ENCODE peak calls at places on chromosomes 12 and 14, in six cellular contexts. One of them, this sample, is unnamed.

GRCh38 chr12:114982760-114983159 is 298.8 kb upstream of the TBX3 start:
- DNase-seq in A549: no peak
- DNase-seq in tibial nerve: no peak
- DNase-seq in HepG2: no peak
- DNase-seq in transverse colon: no peak
- DNase-seq in GM12878: no peak
- DNase-seq in this sample: no peak

GRCh38 chr14:94093418-94093817 is 12.3 kb downstream of the IFI27L1 start:
- DNase-seq in A549: no peak
- DNase-seq in tibial nerve: no peak
- DNase-seq in HepG2: no peak
- DNase-seq in transverse colon: no peak
- DNase-seq in GM12878: no peak
- DNase-seq in this sample: no peak

GRCh38 chr12:90064759-90065158 is 356.1 kb upstream of the ATP2B1 start:
- DNase-seq in A549: no peak
- DNase-seq in tibial nerve: no peak
- DNase-seq in HepG2: no peak
- DNase-seq in transverse colon: no peak
- DNase-seq in GM12878: no peak
- DNase-seq in this sample: no peak

GRCh38 chr14:56195727-56196126 is 77.5 kb downstream of the PELI2 start:
- DNase-seq in A549: no peak
- DNase-seq in tibial nerve: peak
- DNase-seq in HepG2: no peak
- DNase-seq in transverse colon: peak
- DNase-seq in GM12878: peak
- DNase-seq in this sample: no peak

GRCh38 chr14:90924618-90925345 is 108.6 kb upstream of the TTC7B start:
- DNase-seq in A549: no peak
- DNase-seq in tibial nerve: no peak
- DNase-seq in HepG2: no peak
- DNase-seq in transverse colon: no peak
- DNase-seq in GM12878: no peak
- DNase-seq in this sample: peak

GRCh38 chr12:110677206-110677911 is 11.6 kb downstream of the HVCN1 start:
- DNase-seq in A549: no peak
- DNase-seq in tibial nerve: no peak
- DNase-seq in HepG2: no peak
- DNase-seq in transverse colon: no peak
- DNase-seq in GM12878: peak
- DNase-seq in this sample: peak

GRCh38 chr12:59570134-59570533 is 25.7 kb upstream of the SLC16A7 start:
- DNase-seq in A549: no peak
- DNase-seq in tibial nerve: no peak
- DNase-seq in HepG2: no peak
- DNase-seq in transverse colon: no peak
- DNase-seq in GM12878: no peak
- DNase-seq in this sample: no peak

GRCh38 chr14:104438166-104438887 is 141.2 kb upstream of the C14orf180 start:
- DNase-seq in A549: no peak
- DNase-seq in tibial nerve: no peak
- DNase-seq in HepG2: no peak
- DNase-seq in transverse colon: peak
- DNase-seq in GM12878: no peak
- DNase-seq in this sample: no peak

GRCh38 chr12:67173258-67173657 is 95.9 kb upstream of the CAND1 start:
- DNase-seq in A549: no peak
- DNase-seq in tibial nerve: no peak
- DNase-seq in HepG2: no peak
- DNase-seq in transverse colon: no peak
- DNase-seq in GM12878: no peak
- DNase-seq in this sample: no peak

GRCh38 chr14:60134702-60135101 is 30.5 kb downstream of the DHRS7 start:
- DNase-seq in A549: no peak
- DNase-seq in tibial nerve: no peak
- DNase-seq in HepG2: no peak
- DNase-seq in transverse colon: no peak
- DNase-seq in GM12878: no peak
- DNase-seq in this sample: no peak

GRCh38 chr12:115979351-115979750 is 298.1 kb downstream of the MED13L start:
- DNase-seq in A549: no peak
- DNase-seq in tibial nerve: no peak
- DNase-seq in HepG2: no peak
- DNase-seq in transverse colon: no peak
- DNase-seq in GM12878: no peak
- DNase-seq in this sample: no peak

GRCh38 chr12:89829434-89829975 is 120.9 kb upstream of the ATP2B1 start:
- DNase-seq in A549: no peak
- DNase-seq in tibial nerve: no peak
- DNase-seq in HepG2: no peak
- DNase-seq in transverse colon: no peak
- DNase-seq in GM12878: no peak
- DNase-seq in this sample: no peak

GRCh38 chr12:4960030-4960429 is 50.3 kb downstream of the KCNA1 start:
- DNase-seq in A549: no peak
- DNase-seq in tibial nerve: no peak
- DNase-seq in HepG2: no peak
- DNase-seq in transverse colon: no peak
- DNase-seq in GM12878: no peak
- DNase-seq in this sample: no peak

GRCh38 chr12:48980389-48980952 is 2.3 kb downstream of the WNT1 start:
- DNase-seq in A549: no peak
- DNase-seq in tibial nerve: no peak
- DNase-seq in HepG2: no peak
- DNase-seq in transverse colon: peak
- DNase-seq in GM12878: no peak
- DNase-seq in this sample: no peak

GRCh38 chr12:76275511-76276093 is 72.6 kb downstream of the BBS10 start:
- DNase-seq in A549: no peak
- DNase-seq in tibial nerve: no peak
- DNase-seq in HepG2: no peak
- DNase-seq in transverse colon: no peak
- DNase-seq in GM12878: no peak
- DNase-seq in this sample: no peak

GRCh38 chr12:40907115-40907521 is 214.9 kb downstream of the CNTN1 start:
- DNase-seq in A549: peak
- DNase-seq in tibial nerve: no peak
- DNase-seq in HepG2: no peak
- DNase-seq in transverse colon: no peak
- DNase-seq in GM12878: peak
- DNase-seq in this sample: no peak

GRCh38 chr12:78795934-78796445 is 68.6 kb upstream of the SYT1 start:
- DNase-seq in A549: no peak
- DNase-seq in tibial nerve: no peak
- DNase-seq in HepG2: no peak
- DNase-seq in transverse colon: no peak
- DNase-seq in GM12878: no peak
- DNase-seq in this sample: no peak

GRCh38 chr14:90382491-90383125 is 14.2 kb upstream of the CALM1 start:
- DNase-seq in A549: peak
- DNase-seq in tibial nerve: peak
- DNase-seq in HepG2: peak
- DNase-seq in transverse colon: peak
- DNase-seq in GM12878: no peak
- DNase-seq in this sample: no peak

GRCh38 chr12:76111209-76111749 is 26.8 kb upstream of the NAP1L1 start:
- DNase-seq in A549: no peak
- DNase-seq in tibial nerve: no peak
- DNase-seq in HepG2: no peak
- DNase-seq in transverse colon: no peak
- DNase-seq in GM12878: no peak
- DNase-seq in this sample: no peak

GRCh38 chr12:39846971-39847661 is 227.5 kb upstream of the ABCD2 start:
- DNase-seq in A549: no peak
- DNase-seq in tibial nerve: no peak
- DNase-seq in HepG2: peak
- DNase-seq in transverse colon: no peak
- DNase-seq in GM12878: no peak
- DNase-seq in this sample: no peak

GRCh38 chr12:33514893-33515292 is 75.3 kb upstream of the SYT10 start:
- DNase-seq in A549: no peak
- DNase-seq in tibial nerve: no peak
- DNase-seq in HepG2: no peak
- DNase-seq in transverse colon: no peak
- DNase-seq in GM12878: no peak
- DNase-seq in this sample: no peak

GRCh38 chr14:104322531-104323466 is 184.4 kb downstream of the KIF26A start:
- DNase-seq in A549: no peak
- DNase-seq in tibial nerve: no peak
- DNase-seq in HepG2: no peak
- DNase-seq in transverse colon: no peak
- DNase-seq in GM12878: no peak
- DNase-seq in this sample: no peak

GRCh38 chr12:121001060-121001459 is 15.2 kb downstream of the C12orf43 start:
- DNase-seq in A549: no peak
- DNase-seq in tibial nerve: no peak
- DNase-seq in HepG2: no peak
- DNase-seq in transverse colon: no peak
- DNase-seq in GM12878: no peak
- DNase-seq in this sample: peak

GRCh38 chr12:124548854-124549378 is 18.5 kb downstream of the NCOR2 start:
- DNase-seq in A549: no peak
- DNase-seq in tibial nerve: peak
- DNase-seq in HepG2: no peak
- DNase-seq in transverse colon: peak
- DNase-seq in GM12878: no peak
- DNase-seq in this sample: peak

GRCh38 chr12:124551268-124552144 is 15.9 kb downstream of the NCOR2 start:
- DNase-seq in A549: no peak
- DNase-seq in tibial nerve: peak
- DNase-seq in HepG2: no peak
- DNase-seq in transverse colon: peak
- DNase-seq in GM12878: no peak
- DNase-seq in this sample: peak

GRCh38 chr12:124547626-124548025 is 19.8 kb downstream of the NCOR2 start:
- DNase-seq in A549: no peak
- DNase-seq in tibial nerve: no peak
- DNase-seq in HepG2: no peak
- DNase-seq in transverse colon: no peak
- DNase-seq in GM12878: no peak
- DNase-seq in this sample: no peak

GRCh38 chr12:124549629-124550028 is 17.8 kb downstream of the NCOR2 start:
- DNase-seq in A549: no peak
- DNase-seq in tibial nerve: no peak
- DNase-seq in HepG2: no peak
- DNase-seq in transverse colon: no peak
- DNase-seq in GM12878: no peak
- DNase-seq in this sample: no peak

GRCh38 chr12:124550123-124551089 is 17.0 kb downstream of the NCOR2 start:
- DNase-seq in A549: no peak
- DNase-seq in tibial nerve: no peak
- DNase-seq in HepG2: no peak
- DNase-seq in transverse colon: no peak
- DNase-seq in GM12878: no peak
- DNase-seq in this sample: no peak
- TF ChIP-seq EP300 in A549: no peak
- TF ChIP-seq EP300 in tibial nerve: no peak
- TF ChIP-seq EP300 in HepG2: no peak
- TF ChIP-seq EP300 in transverse colon: no peak
- TF ChIP-seq EP300 in GM12878: no peak
- TF ChIP-seq EP300 in this sample: no peak

GRCh38 chr12:2267624-2268477 is 215.1 kb downstream of the CACNA1C start:
- DNase-seq in A549: no peak
- DNase-seq in tibial nerve: peak
- DNase-seq in HepG2: no peak
- DNase-seq in transverse colon: no peak
- DNase-seq in GM12878: no peak
- DNase-seq in this sample: no peak
- TF ChIP-seq EP300 in A549: no peak
- TF ChIP-seq EP300 in tibial nerve: no peak
- TF ChIP-seq EP300 in HepG2: no peak
- TF ChIP-seq EP300 in transverse colon: no peak
- TF ChIP-seq EP300 in GM12878: no peak
- TF ChIP-seq EP300 in this sample: no peak

DNA sequence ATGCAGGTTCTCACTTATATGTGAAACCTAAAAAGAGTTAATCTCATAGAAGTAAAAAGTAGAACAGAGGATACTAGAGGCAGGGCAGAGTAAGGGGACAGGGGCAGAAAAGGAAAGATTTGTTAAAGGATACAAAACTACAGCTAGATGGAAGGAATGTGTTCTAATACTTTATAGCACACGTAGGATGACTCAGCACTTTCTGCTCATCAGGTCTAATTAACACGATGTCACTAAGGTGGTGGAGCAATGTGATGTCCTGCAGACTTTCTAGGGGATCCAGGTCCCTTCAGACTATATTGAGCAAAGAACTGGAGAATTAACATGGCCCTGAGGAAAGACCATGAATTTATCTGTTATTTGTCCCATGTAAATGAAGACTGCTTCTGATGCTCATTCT is 80.8 kb upstream of the CMKLR1 start:
- DNase-seq in A549: no peak
- DNase-seq in tibial nerve: no peak
- DNase-seq in HepG2: no peak
- DNase-seq in transverse colon: no peak
- DNase-seq in GM12878: no peak
- DNase-seq in this sample: no peak
- TF ChIP-seq EP300 in A549: no peak
- TF ChIP-seq EP300 in tibial nerve: no peak
- TF ChIP-seq EP300 in HepG2: no peak
- TF ChIP-seq EP300 in transverse colon: no peak
- TF ChIP-seq EP300 in GM12878: no peak
- TF ChIP-seq EP300 in this sample: no peak

GRCh38 chr12:99680276-99680675 is 32.7 kb downstream of the GARIN6 start:
- DNase-seq in A549: no peak
- DNase-seq in tibial nerve: no peak
- DNase-seq in HepG2: no peak
- DNase-seq in transverse colon: no peak
- DNase-seq in GM12878: no peak
- DNase-seq in this sample: no peak

DNA sequence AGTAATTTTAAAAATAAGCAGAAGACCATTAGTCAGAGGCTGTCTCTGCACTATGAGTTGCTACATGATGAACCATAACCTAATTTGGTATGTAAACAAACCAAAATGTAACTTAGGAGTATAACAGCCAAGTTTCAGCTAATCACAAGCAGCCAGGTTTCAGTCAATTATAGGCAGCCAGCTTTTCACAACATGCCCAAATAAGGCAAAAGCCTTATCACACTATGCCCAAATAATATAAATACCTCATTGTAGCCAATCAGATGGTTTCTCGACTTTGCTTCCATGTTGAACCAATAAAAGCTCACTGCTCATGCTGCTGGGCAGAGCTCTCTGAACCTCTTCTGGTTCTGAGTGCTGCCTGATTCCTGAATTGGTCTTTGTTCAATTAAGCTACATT is 38.6 kb downstream of the GARIN6 start:
- DNase-seq in A549: no peak
- DNase-seq in tibial nerve: no peak
- DNase-seq in HepG2: no peak
- DNase-seq in transverse colon: no peak
- DNase-seq in GM12878: no peak
- DNase-seq in this sample: no peak
- TF ChIP-seq EP300 in A549: no peak
- TF ChIP-seq EP300 in tibial nerve: no peak
- TF ChIP-seq EP300 in HepG2: no peak
- TF ChIP-seq EP300 in transverse colon: no peak
- TF ChIP-seq EP300 in GM12878: no peak
- TF ChIP-seq EP300 in this sample: no peak

GRCh38 chr14:29220077-29220476 is 453.5 kb downstream of the FOXG1 start:
- DNase-seq in A549: no peak
- DNase-seq in tibial nerve: no peak
- DNase-seq in HepG2: no peak
- DNase-seq in transverse colon: no peak
- DNase-seq in GM12878: no peak
- DNase-seq in this sample: no peak
- TF ChIP-seq EP300 in A549: no peak
- TF ChIP-seq EP300 in tibial nerve: no peak
- TF ChIP-seq EP300 in HepG2: no peak
- TF ChIP-seq EP300 in transverse colon: no peak
- TF ChIP-seq EP300 in GM12878: no peak
- TF ChIP-seq EP300 in this sample: no peak